ENCODE peak calls at places on chromosomes 3 and 15, in eight cellular contexts. Y is cardiac muscle cell, T is neural progenitor cell, H is HL-60, N is psoas muscle, Z is mammary epithelial cell, J is Peyer's patch, O is body of pancreas. S is an unnamed sample.
A peak's percentile ranks its signal among the peaks of the same experiment; 100 is the strongest.

GRCh38 chr3:23213813-23214212 is 10.7 kb downstream of the UBE2E2 start:
- DNase-seq in Y (no peak), T (no peak), H (no peak), N (no peak), Z (no peak), J (no peak), O (no peak), S (no peak)

GRCh38 chr15:92714457-92715401 is 59.2 kb upstream of the FAM174B start:
- DNase-seq in Y (peak; percentile 84), T (peak; percentile 89), H (peak; percentile 18), N (peak; percentile 61), Z (peak; percentile 51), J (peak; percentile 62), O (peak; percentile 79), S (peak; percentile 77)

GRCh38 chr3:156180077-156180476 is 59.7 kb downstream of the KCNAB1 start:
- DNase-seq in Y (peak; percentile 18), T (no peak), H (no peak), N (no peak), Z (peak; percentile 52), J (no peak), O (no peak), S (no peak)

GRCh38 chr3:126263971-126264370 is 83.6 kb upstream of the ALDH1L1 start:
- DNase-seq in Y (no peak), T (no peak), H (no peak), N (no peak), Z (no peak), J (no peak), O (no peak), S (no peak)

GRCh38 chr3:151228291-151229125 is 25.5 kb upstream of the GPR171 start:
- DNase-seq in Y (peak; percentile 60), T (no peak), H (no peak), N (no peak), Z (peak; percentile 63), J (no peak), O (no peak), S (peak; percentile 28)

GRCh38 chr3:63946753-63947152 is 34.6 kb upstream of the SCAANT1 start:
- DNase-seq in Y (no peak), T (no peak), H (no peak), N (no peak), Z (no peak), J (no peak), O (peak; percentile 66), S (no peak)

GRCh38 chr3:157175678-157176077 is 15.7 kb upstream of the CCNL1 start:
- DNase-seq in Y (no peak), T (peak; percentile 50), H (peak; percentile 31), N (no peak), Z (no peak), J (peak; percentile 63), O (peak; percentile 36), S (no peak)

GRCh38 chr3:76212679-76213078 is 427.3 kb upstream of the ZNF717 start:
- DNase-seq in Y (no peak), T (no peak), H (no peak), N (no peak), Z (no peak), J (no peak), O (no peak), S (no peak)

GRCh38 chr3:127734754-127735473 is 62.2 kb downstream of the ABTB1 start:
- DNase-seq in Y (peak; percentile 98), T (no peak), H (peak; percentile 69), N (peak; percentile 56), Z (peak; percentile 86), J (peak; percentile 29), O (no peak), S (no peak)

GRCh38 chr3:50163572-50163971 is 8.4 kb downstream of the SEMA3F start:
- DNase-seq in Y (peak; percentile 18), T (no peak), H (no peak), N (no peak), Z (no peak), J (no peak), O (no peak), S (no peak)

GRCh38 chr3:25084016-25084415 is 344.0 kb upstream of the RARB start:
- DNase-seq in Y (no peak), T (no peak), H (no peak), N (no peak), Z (no peak), J (no peak), O (no peak), S (no peak)

GRCh38 chr3:58487140-58487886 is 4.6 kb upstream of the KCTD6 start:
- DNase-seq in Y (peak; percentile 73), T (no peak), H (no peak), N (peak; percentile 38), Z (peak; percentile 71), J (no peak), O (peak; percentile 34), S (no peak)

GRCh38 chr3:185134532-185134931 is 18.3 kb downstream of the C3orf70 start:
- DNase-seq in Y (no peak), T (no peak), H (no peak), N (no peak), Z (no peak), J (no peak), O (no peak), S (no peak)

GRCh38 chr15:36914962-36915808 is 185.2 kb downstream of the MEIS2 start:
- DNase-seq in Y (peak; percentile 91), T (no peak), H (no peak), N (no peak), Z (no peak), J (no peak), O (no peak), S (no peak)

GRCh38 chr3:72991522-72991921 is 5.1 kb upstream of the PPP4R2 start:
- DNase-seq in Y (no peak), T (no peak), H (no peak), N (no peak), Z (no peak), J (no peak), O (no peak), S (no peak)

GRCh38 chr3:57597973-57598351 is 818 bp upstream of the ARF4 start:
- DNase-seq in Y (no peak), T (no peak), H (no peak), N (no peak), Z (no peak), J (no peak), O (no peak), S (peak; percentile 28)

GRCh38 chr15:82165948-82166376 is 96.6 kb downstream of the EFL1 start:
- DNase-seq in Y (peak; percentile 21), T (no peak), H (no peak), N (no peak), Z (no peak), J (no peak), O (no peak), S (no peak)

GRCh38 chr3:31725568-31725967 is 192.8 kb downstream of the STT3B start:
- DNase-seq in Y (no peak), T (no peak), H (no peak), N (no peak), Z (no peak), J (no peak), O (no peak), S (no peak)

GRCh38 chr3:152477422-152477821 is 208.7 kb downstream of the MBNL1 start:
- DNase-seq in Y (peak; percentile 26), T (no peak), H (no peak), N (no peak), Z (no peak), J (no peak), O (no peak), S (no peak)

GRCh38 chr15:58331903-58332675 is 99.7 kb upstream of the LIPC start:
- DNase-seq in Y (peak; percentile 100), T (peak; percentile 38), H (peak; percentile 97), N (peak; percentile 94), Z (peak; percentile 98), J (peak; percentile 90), O (peak; percentile 93), S (peak; percentile 80)

GRCh38 chr15:58330836-58331561 is 100.8 kb upstream of the LIPC start:
- DNase-seq in Y (peak; percentile 13), T (no peak), H (peak; percentile 37), N (no peak), Z (no peak), J (no peak), O (no peak), S (no peak)

GRCh38 chr15:58334803-58335202 is 97.0 kb upstream of the LIPC start:
- DNase-seq in Y (no peak), T (no peak), H (no peak), N (no peak), Z (no peak), J (no peak), O (no peak), S (no peak)

GRCh38 chr15:58331562-58331902 is 100.3 kb upstream of the LIPC start:
- DNase-seq in Y (no peak), T (no peak), H (peak; percentile 42), N (no peak), Z (no peak), J (no peak), O (no peak), S (no peak)

GRCh38 chr15:58332676-58333400 is 99.0 kb upstream of the LIPC start:
- DNase-seq in Y (peak; percentile 28), T (no peak), H (no peak), N (no peak), Z (peak; percentile 3), J (no peak), O (no peak), S (no peak)
- H3K4me3 ChIP-seq in Y (no peak overlapping the region), T (no peak overlapping the region), H (no peak overlapping the region), N (peak overlapping the region; percentile 2), Z (no peak overlapping the region), J (no peak overlapping the region), O (no peak overlapping the region), S (no peak overlapping the region)

GRCh38 chr3:52232279-52233107 is 6.5 kb downstream of the TWF2 start:
- DNase-seq in Y (no peak), T (peak; percentile 38), H (no peak), N (peak; percentile 13), Z (no peak), J (peak; percentile 42), O (no peak), S (no peak)
- TF ChIP-seq CTCF in Y (no peak), T (peak; percentile 54), H (no peak), N (peak; percentile 23), Z (no peak), J (no peak), O (no peak), S (no peak)

GRCh38 chr3:56389213-56389830 is 78.9 kb downstream of the ERC2 start:
- DNase-seq in Y (no peak), T (no peak), H (no peak), N (no peak), Z (no peak), J (no peak), O (no peak), S (no peak)
- H3K27ac ChIP-seq in Y (no peak overlapping the region), T (no peak overlapping the region), H (no peak overlapping the region), N (no peak overlapping the region), Z (no peak overlapping the region), J (no peak overlapping the region), O (no peak overlapping the region), S (no peak overlapping the region)

GRCh38 chr3:12719984-12720656 is 38.9 kb downstream of the TMEM40 start:
- DNase-seq in Y (peak; percentile 91), T (peak; percentile 93), H (peak; percentile 76), N (peak; percentile 56), Z (peak; percentile 72), J (peak; percentile 75), O (peak; percentile 79), S (peak; percentile 76)
- H3K4me3 ChIP-seq in Y (no peak overlapping the region), T (no peak overlapping the region), H (no peak overlapping the region), N (peak overlapping the region; percentile 58), Z (peak overlapping the region; percentile 24), J (peak overlapping the region; percentile 31), O (no peak overlapping the region), S (peak overlapping the region; percentile 35)

DNA sequence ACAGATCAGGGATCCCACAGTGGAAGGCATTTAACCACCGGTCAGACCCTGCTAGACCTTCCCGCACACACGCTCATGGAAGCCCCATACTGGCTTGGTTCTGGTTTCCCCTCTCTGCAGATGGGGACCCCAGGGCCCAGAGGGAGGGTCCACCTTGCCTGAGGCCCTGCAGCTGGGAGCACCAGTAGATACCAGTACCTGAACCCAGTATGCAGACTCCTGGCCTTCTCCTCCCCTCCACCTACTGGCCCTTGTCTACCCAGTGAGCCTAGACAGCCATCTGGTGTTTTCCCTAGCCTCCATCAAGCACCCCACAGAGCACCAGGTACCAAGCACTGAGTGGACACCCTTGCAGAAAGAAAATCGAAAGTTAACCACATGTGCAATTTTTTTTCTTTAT is 65.1 kb downstream of the MEGF11 start:
- DNase-seq in Y (no peak), T (no peak), H (no peak), N (no peak), Z (no peak), J (no peak), O (peak; percentile 20), S (no peak)
- TF ChIP-seq CTCF in Y (no peak), T (no peak), H (no peak), N (no peak), Z (no peak), J (no peak), O (no peak), S (no peak)

S was measured in stomach.